ENCODE peak calls at places on chromosome X, in five cellular contexts. W is hippocampal formation, Q is COLO829, R is bronchial epithelial cell, M is posterior vena cava. U is an unnamed sample.

GRCh38 chrX:22300130-22300529 is 27.4 kb downstream of the CBLL2 start:
- DNase-seq in W (no peak), Q (peak), R (peak), M (no peak), U (no peak)

GRCh38 chrX:28205126-28205525 is 223.9 kb upstream of the DCAF8L1 start:
- DNase-seq in W (no peak), Q (no peak), R (peak), M (no peak), U (no peak)

GRCh38 chrX:30521440-30522182 is 56.0 kb downstream of the TASL start:
- DNase-seq in W (no peak), Q (peak), R (peak), M (no peak), U (no peak)

GRCh38 chrX:118839334-118839958 is 15.8 kb downstream of the ZCCHC12 start:
- DNase-seq in W (peak), Q (peak), R (peak), M (peak), U (peak)

GRCh38 chrX:139077303-139078131 is 366.0 kb upstream of the FGF13 start:
- DNase-seq in W (no peak), Q (peak), R (peak), M (no peak), U (no peak)

GRCh38 chrX:153526801-153527599 is 9.6 kb downstream of the ATP2B3 start:
- DNase-seq in W (no peak), Q (no peak), R (no peak), M (no peak), U (no peak)

GRCh38 chrX:10296581-10296980 is 139.8 kb downstream of the CLCN4 start:
- DNase-seq in W (no peak), Q (no peak), R (no peak), M (no peak), U (no peak)

GRCh38 chrX:129525162-129525561 is 1.9 kb upstream of the SMARCA1 start:
- DNase-seq in W (no peak), Q (no peak), R (no peak), M (no peak), U (no peak)

GRCh38 chrX:72046447-72046846 is 85.3 kb downstream of the RTL5 start:
- DNase-seq in W (no peak), Q (no peak), R (no peak), M (no peak), U (no peak)

GRCh38 chrX:9576059-9576458 is 111.2 kb downstream of the TBL1X start:
- DNase-seq in W (no peak), Q (no peak), R (no peak), M (no peak), U (no peak)

GRCh38 chrX:104795804-104796203 is 229.8 kb downstream of the IL1RAPL2 start:
- DNase-seq in W (no peak), Q (no peak), R (no peak), M (no peak), U (no peak)

GRCh38 chrX:12423346-12423745 is 285.1 kb downstream of the FRMPD4 start:
- DNase-seq in W (no peak), Q (no peak), R (no peak), M (no peak), U (no peak)

GRCh38 chrX:38232287-38232686 is 11.6 kb upstream of the SRPX start:
- DNase-seq in W (no peak), Q (no peak), R (peak), M (no peak), U (no peak)

GRCh38 chrX:47078129-47079043 is at the start of gene RGN:
- DNase-seq in W (no peak), Q (no peak), R (no peak), M (no peak), U (no peak)

GRCh38 chrX:107773206-107773605 is 2.4 kb downstream of the TSC22D3 start:
- DNase-seq in W (no peak), Q (no peak), R (no peak), M (no peak), U (no peak)

GRCh38 chrX:23008431-23009099 is 8.8 kb downstream of the DDX53 start:
- DNase-seq in W (no peak), Q (peak), R (peak), M (no peak), U (no peak)

GRCh38 chrX:17160971-17161370 is 214.0 kb upstream of the NHS start:
- DNase-seq in W (no peak), Q (no peak), R (no peak), M (no peak), U (no peak)

GRCh38 chrX:129792586-129793291 is 13.0 kb downstream of the SASH3 start:
- DNase-seq in W (no peak), Q (no peak), R (no peak), M (no peak), U (peak)

GRCh38 chrX:52261125-52261462 is 76.4 kb downstream of the MAGED4 start:
- DNase-seq in W (no peak), Q (no peak), R (no peak), M (no peak), U (no peak)

GRCh38 chrX:7841084-7841805 is 1.7 kb upstream of the VCX start:
- DNase-seq in W (no peak), Q (no peak), R (no peak), M (no peak), U (no peak)

GRCh38 chrX:153969904-153970397 is 1.7 kb downstream of the HCFC1 start:
- DNase-seq in W (peak), Q (no peak), R (no peak), M (peak), U (peak)

GRCh38 chrX:40290519-40290918 is 192.8 kb upstream of the BCOR start:
- DNase-seq in W (no peak), Q (no peak), R (no peak), M (no peak), U (no peak)

U was measured in spleen.